ENCODE peak calls at places on chromosomes 7 and 10, in five cellular contexts. S is fibroblast of lung; V is activated CD4-positive, alpha-beta T cell treated with anti-CD3 and anti-CD28 coated beads, Interleukin-2, amount 10 ng/mL, durations not matched to agents 7 days and 5 days; R is NCI-H446; G is stimulated activated CD8-positive, alpha-beta memory T cell treated with anti-CD3 and anti-CD28 coated beads, Interleukin-15, amount 100 ng/mL, for 1 hour. U is an unnamed sample.

GRCh38 chr10:52571516-52572182 is 200.9 kb downstream of the MBL2 start:
- DNase-seq in S (no peak), R (no peak), V (no peak), G (no peak), U (no peak)

GRCh38 chr10:628386-629045 is 61.0 kb downstream of the DIP2C start:
- DNase-seq in G (no peak), S (no peak), V (no peak), R (no peak), U (no peak)

GRCh38 chr10:18400201-18400910 is 251.0 kb downstream of the NSUN6 start:
- DNase-seq in S (peak; percentile 11), V (peak; percentile 7), R (no peak), G (no peak), U (no peak)

GRCh38 chr10:91090761-91091529 is 129.5 kb upstream of the PCGF5 start:
- DNase-seq in G (no peak), V (no peak), R (no peak), S (peak; percentile 32), U (peak; percentile 11)

GRCh38 chr7:130595986-130596385 is 72.6 kb downstream of the COPG2 start:
- DNase-seq in V (no peak), R (no peak), G (no peak), S (no peak), U (peak; percentile 38)

GRCh38 chr7:7829667-7830066 is 111.3 kb upstream of the RPA3 start:
- DNase-seq in R (no peak), V (no peak), S (no peak), G (no peak), U (no peak)

GRCh38 chr10:69807696-69808095 is 6.0 kb downstream of the COL13A1 start:
- DNase-seq in S (peak; percentile 61), V (no peak), R (no peak), G (no peak), U (peak; percentile 50)

GRCh38 chr10:96890172-96890513 is 58.0 kb downstream of the LCOR start:
- DNase-seq in S (peak; percentile 7), G (no peak), V (no peak), R (no peak), U (no peak)

GRCh38 chr10:26859241-26860025 is 1.3 kb downstream of the ABI1 start:
- DNase-seq in R (no peak), S (no peak), V (no peak), G (no peak), U (no peak)

GRCh38 chr7:128879939-128880746 is 17.5 kb downstream of the ATP6V1F start:
- DNase-seq in G (no peak), R (peak; percentile 77), V (no peak), S (peak; percentile 48), U (peak; percentile 54)

GRCh38 chr10:112852308-112852707 is 97.7 kb upstream of the TCF7L2 start:
- DNase-seq in S (no peak), G (no peak), V (no peak), R (no peak), U (no peak)

U was measured in brain microvascular endothelial cell.